ENCODE peak calls at places on chromosomes 4 and X, in nine cellular contexts. A is foreskin fibroblast; V is GM12891; E is cardiac fibroblast; P is activated CD8-positive, alpha-beta memory T cell treated with anti-CD3 and anti-CD28 coated beads for 48 hours; W is kidney epithelial cell; L is stimulated activated CD4-positive, alpha-beta T cell treated with anti-CD3 and anti-CD28 coated beads, Interleukin-2, amount 100 ng/mL, for 48 hours; S is hepatocyte; B is osteocyte. I is an unnamed sample.

GRCh38 chrX:39260965-39261364 is 459.7 kb downstream of the MID1IP1 start:
- DNase-seq in P (no peak), S (no peak), W (no peak), E (no peak), L (no peak), B (no peak), A (peak), V (no peak), I (no peak)

GRCh38 chr4:55906999-55907398 is 41.7 kb upstream of the CEP135 start:
- DNase-seq in S (no peak), E (no peak), V (no peak), A (peak), B (no peak), P (no peak), L (no peak), W (no peak), I (no peak)

GRCh38 chrX:56232221-56233082 is at the start of gene KLF8:
- DNase-seq in W (no peak), A (peak), S (peak), B (no peak), L (peak), V (no peak), E (no peak), P (no peak), I (no peak)

GRCh38 chrX:10243056-10243455 is 86.3 kb downstream of the CLCN4 start:
- DNase-seq in L (no peak), E (no peak), P (no peak), B (no peak), V (no peak), S (no peak), W (no peak), A (no peak), I (no peak)

GRCh38 chr4:173247316-173247715 is 78.7 kb downstream of the GALNT7 start:
- DNase-seq in A (no peak), L (no peak), V (no peak), B (no peak), P (no peak), W (no peak), S (no peak), E (no peak), I (no peak)

GRCh38 chrX:110964761-110965160 is 131.2 kb upstream of the PAK3 start:
- DNase-seq in S (no peak), B (no peak), W (no peak), V (no peak), P (no peak), E (no peak), A (no peak), L (no peak), I (no peak)

GRCh38 chr4:40811886-40812857 is 62.4 kb downstream of the NSUN7 start:
- DNase-seq in V (no peak), W (no peak), L (no peak), A (peak), P (no peak), B (no peak), S (no peak), E (peak), I (no peak)

GRCh38 chrX:87489071-87489470 is 28.5 kb upstream of the KLHL4 start:
- DNase-seq in S (no peak), E (peak), A (no peak), P (no peak), W (no peak), V (no peak), L (no peak), B (no peak), I (no peak)

GRCh38 chr4:145861331-145862318 is 77.0 kb downstream of the ZNF827 start:
- DNase-seq in P (no peak), V (no peak), B (no peak), W (no peak), E (no peak), L (no peak), S (no peak), A (peak), I (no peak)

GRCh38 chrX:39439910-39440733 is 638.9 kb downstream of the MID1IP1 start:
- DNase-seq in B (no peak), W (no peak), A (no peak), L (no peak), E (no peak), V (no peak), S (no peak), P (no peak), I (no peak)

GRCh38 chr4:181007751-181008150 is 1235.5 kb upstream of the TENM3 start:
- DNase-seq in L (no peak), P (no peak), A (no peak), E (no peak), S (no peak), W (no peak), B (no peak), V (no peak), I (no peak)

GRCh38 chrX:12447448-12448154 is 309.3 kb downstream of the FRMPD4 start:
- DNase-seq in B (no peak), P (no peak), S (peak), W (no peak), V (no peak), E (peak), A (peak), L (no peak), I (no peak)

GRCh38 chr4:123233409-123233808 is 163.2 kb upstream of the SPRY1 start:
- DNase-seq in L (no peak), A (no peak), P (no peak), E (peak), W (no peak), B (no peak), S (no peak), V (no peak), I (no peak)

GRCh38 chrX:41870719-41871151 is 52.6 kb downstream of the CASK start:
- DNase-seq in P (no peak), V (no peak), S (peak), L (no peak), E (no peak), W (no peak), A (no peak), B (no peak), I (no peak)

GRCh38 chr4:43132010-43132582 is 239.6 kb downstream of the GRXCR1 start:
- DNase-seq in S (peak), V (peak), P (peak), B (no peak), E (peak), W (peak), A (peak), L (peak), I (peak)

GRCh38 chrX:118764122-118764521 is 36.7 kb downstream of the IL13RA1 start:
- DNase-seq in P (no peak), B (no peak), S (no peak), L (no peak), V (no peak), W (no peak), A (no peak), E (no peak), I (no peak)

GRCh38 chr4:44532851-44533250 is 84.2 kb upstream of the KCTD8 start:
- DNase-seq in L (no peak), V (no peak), S (no peak), B (no peak), P (no peak), W (no peak), A (no peak), E (peak), I (no peak)

GRCh38 chr4:170007113-170007512 is 19.1 kb downstream of the MFAP3L start:
- DNase-seq in E (no peak), A (no peak), W (no peak), B (no peak), L (no peak), P (no peak), S (no peak), V (no peak), I (no peak)

GRCh38 chrX:3046253-3046909 is 5.1 kb downstream of the ARSF start:
- DNase-seq in B (no peak), V (no peak), W (no peak), S (no peak), P (no peak), A (no peak), E (no peak), L (no peak), I (no peak)

GRCh38 chrX:109508915-109509314 is 27.0 kb upstream of the GUCY2F start:
- DNase-seq in L (no peak), V (no peak), A (no peak), W (no peak), P (no peak), S (no peak), E (no peak), B (no peak), I (no peak)

GRCh38 chr4:141569141-141569540 is 67.2 kb upstream of the IL15 start:
- DNase-seq in V (no peak), L (no peak), S (no peak), A (peak), P (no peak), B (no peak), W (no peak), E (peak), I (no peak)

GRCh38 chr4:47858012-47858411 is 20.1 kb upstream of the CORIN start:
- DNase-seq in V (no peak), B (no peak), L (no peak), W (no peak), S (no peak), A (no peak), P (no peak), E (no peak), I (no peak)

GRCh38 chr4:173522874-173523395 is 7.1 kb downstream of the HAND2 start:
- DNase-seq in V (no peak), P (no peak), E (peak), S (no peak), A (no peak), W (no peak), L (no peak), B (peak), I (no peak)

GRCh38 chr4:153063490-153063889 is 127.4 kb downstream of the FHDC1 start:
- DNase-seq in W (no peak), P (no peak), B (no peak), E (no peak), L (no peak), V (no peak), A (no peak), S (peak), I (no peak)

GRCh38 chrX:44669626-44670025 is 127.0 kb upstream of the FUNDC1 start:
- DNase-seq in E (no peak), V (no peak), A (no peak), S (no peak), W (no peak), L (no peak), P (no peak), B (no peak), I (no peak)

GRCh38 chr4:83240379-83240875 is 44.2 kb downstream of the COQ2 start:
- DNase-seq in V (no peak), L (no peak), S (no peak), P (no peak), E (no peak), A (no peak), W (no peak), B (no peak), I (no peak)

GRCh38 chr4:89757154-89757723 is 79.7 kb downstream of the SNCA start:
- DNase-seq in A (no peak), P (no peak), S (no peak), V (no peak), W (no peak), L (no peak), B (no peak), E (no peak), I (peak)

GRCh38 chr4:71377561-71377960 is 38.7 kb downstream of the SLC4A4 start:
- DNase-seq in B (no peak), P (no peak), E (peak), S (no peak), W (peak), L (no peak), V (no peak), A (peak), I (no peak)

GRCh38 chrX:11611161-11611560 is 54.6 kb downstream of the ARHGAP6 start:
- DNase-seq in P (no peak), W (no peak), E (no peak), L (no peak), S (no peak), B (no peak), V (no peak), A (no peak), I (no peak)